ENCODE peak calls at places on chromosomes 4 and X, in eight cellular contexts. One of them, this sample, is unnamed.

GRCh38 chrX:48802089-48802812 is 384 bp downstream of the HDAC6 start:
- DNase-seq in right cardiac atrium: peak
- DNase-seq in dorsolateral prefrontal cortex: no peak
- DNase-seq in epithelial cell of proximal tubule: peak
- DNase-seq in GM23248: peak
- DNase-seq in mesendoderm: peak
- DNase-seq in SJCRH30: peak
- DNase-seq in stomach: peak
- DNase-seq in this sample: peak

GRCh38 chr4:83599183-83599582 is 63.3 kb downstream of the GPAT3 start:
- DNase-seq in right cardiac atrium: no peak
- DNase-seq in dorsolateral prefrontal cortex: no peak
- DNase-seq in epithelial cell of proximal tubule: no peak
- DNase-seq in GM23248: peak
- DNase-seq in mesendoderm: peak
- DNase-seq in SJCRH30: peak
- DNase-seq in stomach: no peak
- DNase-seq in this sample: peak

GRCh38 chr4:4681651-4682050 is 139.8 kb upstream of the STX18 start:
- DNase-seq in right cardiac atrium: no peak
- DNase-seq in dorsolateral prefrontal cortex: no peak
- DNase-seq in epithelial cell of proximal tubule: no peak
- DNase-seq in GM23248: no peak
- DNase-seq in mesendoderm: no peak
- DNase-seq in SJCRH30: no peak
- DNase-seq in stomach: no peak
- DNase-seq in this sample: no peak

GRCh38 chr4:79340568-79340967 is 14.7 kb upstream of the NAA11 start:
- DNase-seq in right cardiac atrium: no peak
- DNase-seq in dorsolateral prefrontal cortex: no peak
- DNase-seq in epithelial cell of proximal tubule: no peak
- DNase-seq in GM23248: no peak
- DNase-seq in mesendoderm: no peak
- DNase-seq in SJCRH30: no peak
- DNase-seq in stomach: no peak
- DNase-seq in this sample: no peak

GRCh38 chr4:136900706-136901105 is 631.6 kb downstream of the PCDH18 start:
- DNase-seq in right cardiac atrium: no peak
- DNase-seq in dorsolateral prefrontal cortex: no peak
- DNase-seq in epithelial cell of proximal tubule: no peak
- DNase-seq in GM23248: no peak
- DNase-seq in mesendoderm: no peak
- DNase-seq in SJCRH30: peak
- DNase-seq in stomach: no peak
- DNase-seq in this sample: no peak

GRCh38 chr4:124947622-124948265 is 235.2 kb upstream of the ANKRD50 start:
- DNase-seq in right cardiac atrium: no peak
- DNase-seq in dorsolateral prefrontal cortex: no peak
- DNase-seq in epithelial cell of proximal tubule: no peak
- DNase-seq in GM23248: peak
- DNase-seq in mesendoderm: no peak
- DNase-seq in SJCRH30: no peak
- DNase-seq in stomach: no peak
- DNase-seq in this sample: peak

GRCh38 chrX:124223524-124223923 is 108.9 kb upstream of the TEX13D start:
- DNase-seq in right cardiac atrium: no peak
- DNase-seq in dorsolateral prefrontal cortex: no peak
- DNase-seq in epithelial cell of proximal tubule: no peak
- DNase-seq in GM23248: no peak
- DNase-seq in mesendoderm: peak
- DNase-seq in SJCRH30: no peak
- DNase-seq in stomach: no peak
- DNase-seq in this sample: no peak

GRCh38 chr4:84530449-84530848 is 31.4 kb upstream of the NKX6-1 start:
- DNase-seq in right cardiac atrium: no peak
- DNase-seq in dorsolateral prefrontal cortex: no peak
- DNase-seq in epithelial cell of proximal tubule: no peak
- DNase-seq in GM23248: peak
- DNase-seq in mesendoderm: no peak
- DNase-seq in SJCRH30: no peak
- DNase-seq in stomach: no peak
- DNase-seq in this sample: peak

GRCh38 chrX:14916017-14916674 is 42.9 kb downstream of the MOSPD2 start:
- DNase-seq in right cardiac atrium: no peak
- DNase-seq in dorsolateral prefrontal cortex: no peak
- DNase-seq in epithelial cell of proximal tubule: no peak
- DNase-seq in GM23248: peak
- DNase-seq in mesendoderm: no peak
- DNase-seq in SJCRH30: no peak
- DNase-seq in stomach: no peak
- DNase-seq in this sample: peak

GRCh38 chr4:113355550-113356371 is 306.3 kb downstream of the ANK2 start:
- DNase-seq in right cardiac atrium: peak
- DNase-seq in dorsolateral prefrontal cortex: no peak
- DNase-seq in epithelial cell of proximal tubule: no peak
- DNase-seq in GM23248: peak
- DNase-seq in mesendoderm: peak
- DNase-seq in SJCRH30: peak
- DNase-seq in stomach: no peak
- DNase-seq in this sample: peak

GRCh38 chr4:60992037-60992436 is 208.1 kb upstream of the ADGRL3 start:
- DNase-seq in right cardiac atrium: no peak
- DNase-seq in dorsolateral prefrontal cortex: peak
- DNase-seq in epithelial cell of proximal tubule: no peak
- DNase-seq in GM23248: no peak
- DNase-seq in mesendoderm: no peak
- DNase-seq in SJCRH30: no peak
- DNase-seq in stomach: no peak
- DNase-seq in this sample: peak

GRCh38 chr4:45716093-45716492 is 407.8 kb downstream of the GABRG1 start:
- DNase-seq in right cardiac atrium: no peak
- DNase-seq in dorsolateral prefrontal cortex: no peak
- DNase-seq in epithelial cell of proximal tubule: no peak
- DNase-seq in GM23248: no peak
- DNase-seq in mesendoderm: no peak
- DNase-seq in SJCRH30: no peak
- DNase-seq in stomach: no peak
- DNase-seq in this sample: no peak

GRCh38 chr4:54228064-54228527 is 997 bp upstream of the PDGFRA start:
- DNase-seq in right cardiac atrium: peak
- DNase-seq in dorsolateral prefrontal cortex: no peak
- DNase-seq in epithelial cell of proximal tubule: no peak
- DNase-seq in GM23248: peak
- DNase-seq in mesendoderm: peak
- DNase-seq in SJCRH30: peak
- DNase-seq in stomach: peak
- DNase-seq in this sample: peak

GRCh38 chr4:119111296-119111695 is 24.3 kb upstream of the MYOZ2 start:
- DNase-seq in right cardiac atrium: no peak
- DNase-seq in dorsolateral prefrontal cortex: no peak
- DNase-seq in epithelial cell of proximal tubule: no peak
- DNase-seq in GM23248: no peak
- DNase-seq in mesendoderm: no peak
- DNase-seq in SJCRH30: no peak
- DNase-seq in stomach: no peak
- DNase-seq in this sample: no peak

GRCh38 chr4:91035276-91035675 is 908.1 kb downstream of the CCSER1 start:
- DNase-seq in right cardiac atrium: no peak
- DNase-seq in dorsolateral prefrontal cortex: no peak
- DNase-seq in epithelial cell of proximal tubule: no peak
- DNase-seq in GM23248: no peak
- DNase-seq in mesendoderm: no peak
- DNase-seq in SJCRH30: peak
- DNase-seq in stomach: no peak
- DNase-seq in this sample: no peak

GRCh38 chrX:74445099-74445498 is 23.8 kb downstream of the SLC16A2 start:
- DNase-seq in right cardiac atrium: no peak
- DNase-seq in dorsolateral prefrontal cortex: no peak
- DNase-seq in epithelial cell of proximal tubule: no peak
- DNase-seq in GM23248: no peak
- DNase-seq in mesendoderm: no peak
- DNase-seq in SJCRH30: no peak
- DNase-seq in stomach: no peak
- DNase-seq in this sample: no peak
- H3K4me3 ChIP-seq in right cardiac atrium: no peak
- H3K4me3 ChIP-seq in dorsolateral prefrontal cortex: no peak
- H3K4me3 ChIP-seq in epithelial cell of proximal tubule: no peak
- H3K4me3 ChIP-seq in GM23248: no peak
- H3K4me3 ChIP-seq in mesendoderm: no peak
- H3K4me3 ChIP-seq in SJCRH30: no peak
- H3K4me3 ChIP-seq in stomach: no peak
- H3K4me3 ChIP-seq in this sample: no peak

GRCh38 chr4:6148506-6149205 is 51.7 kb downstream of the JAKMIP1 start:
- DNase-seq in right cardiac atrium: no peak
- DNase-seq in dorsolateral prefrontal cortex: no peak
- DNase-seq in epithelial cell of proximal tubule: no peak
- DNase-seq in GM23248: no peak
- DNase-seq in mesendoderm: no peak
- DNase-seq in SJCRH30: no peak
- DNase-seq in stomach: no peak
- DNase-seq in this sample: no peak
- H3K4me3 ChIP-seq in right cardiac atrium: no peak
- H3K4me3 ChIP-seq in dorsolateral prefrontal cortex: no peak
- H3K4me3 ChIP-seq in epithelial cell of proximal tubule: no peak
- H3K4me3 ChIP-seq in GM23248: no peak
- H3K4me3 ChIP-seq in mesendoderm: no peak
- H3K4me3 ChIP-seq in SJCRH30: no peak
- H3K4me3 ChIP-seq in stomach: no peak
- H3K4me3 ChIP-seq in this sample: no peak

GRCh38 chr4:25233194-25233593 is 639 bp upstream of the PI4K2B start:
- DNase-seq in right cardiac atrium: no peak
- DNase-seq in dorsolateral prefrontal cortex: no peak
- DNase-seq in epithelial cell of proximal tubule: no peak
- DNase-seq in GM23248: no peak
- DNase-seq in mesendoderm: no peak
- DNase-seq in SJCRH30: no peak
- DNase-seq in stomach: no peak
- DNase-seq in this sample: no peak
- H3K4me3 ChIP-seq in right cardiac atrium: peak
- H3K4me3 ChIP-seq in dorsolateral prefrontal cortex: peak
- H3K4me3 ChIP-seq in epithelial cell of proximal tubule: peak
- H3K4me3 ChIP-seq in GM23248: peak
- H3K4me3 ChIP-seq in mesendoderm: no peak
- H3K4me3 ChIP-seq in SJCRH30: peak
- H3K4me3 ChIP-seq in stomach: peak
- H3K4me3 ChIP-seq in this sample: no peak

GRCh38 chrX:133444196-133444595 is 28.9 kb upstream of the GPC4 start:
- DNase-seq in right cardiac atrium: no peak
- DNase-seq in dorsolateral prefrontal cortex: no peak
- DNase-seq in epithelial cell of proximal tubule: no peak
- DNase-seq in GM23248: no peak
- DNase-seq in mesendoderm: no peak
- DNase-seq in SJCRH30: peak
- DNase-seq in stomach: no peak
- DNase-seq in this sample: no peak

GRCh38 chrX:133437771-133438170 is 22.5 kb upstream of the GPC4 start:
- DNase-seq in right cardiac atrium: no peak
- DNase-seq in dorsolateral prefrontal cortex: no peak
- DNase-seq in epithelial cell of proximal tubule: no peak
- DNase-seq in GM23248: no peak
- DNase-seq in mesendoderm: no peak
- DNase-seq in SJCRH30: no peak
- DNase-seq in stomach: no peak
- DNase-seq in this sample: no peak

GRCh38 chrX:133437356-133437755 is 22.1 kb upstream of the GPC4 start:
- DNase-seq in right cardiac atrium: no peak
- DNase-seq in dorsolateral prefrontal cortex: no peak
- DNase-seq in epithelial cell of proximal tubule: no peak
- DNase-seq in GM23248: no peak
- DNase-seq in mesendoderm: no peak
- DNase-seq in SJCRH30: no peak
- DNase-seq in stomach: no peak
- DNase-seq in this sample: no peak

GRCh38 chrX:133440081-133440796 is 24.9 kb upstream of the GPC4 start:
- DNase-seq in right cardiac atrium: no peak
- DNase-seq in dorsolateral prefrontal cortex: no peak
- DNase-seq in epithelial cell of proximal tubule: no peak
- DNase-seq in GM23248: no peak
- DNase-seq in mesendoderm: peak
- DNase-seq in SJCRH30: peak
- DNase-seq in stomach: no peak
- DNase-seq in this sample: no peak

DNA sequence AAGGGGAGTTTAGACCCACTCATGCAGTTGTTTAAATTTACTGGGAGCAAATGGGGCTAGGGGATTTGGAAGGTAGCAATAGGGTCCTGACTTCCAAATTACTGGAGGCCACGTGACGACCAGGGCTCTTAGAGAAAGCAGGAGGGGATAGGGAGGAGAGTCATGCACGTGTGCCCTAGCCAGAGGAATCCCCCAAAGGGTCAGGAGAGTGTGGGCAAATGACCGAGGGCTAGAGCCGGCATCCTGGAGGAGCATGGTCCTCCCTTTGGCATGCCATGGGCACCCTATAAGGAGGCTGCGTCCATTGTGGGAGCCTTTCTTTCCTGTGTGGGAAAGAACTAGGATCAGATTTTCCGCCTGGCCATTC is 25.5 kb upstream of the GPC4 start:
- DNase-seq in right cardiac atrium: no peak
- DNase-seq in dorsolateral prefrontal cortex: no peak
- DNase-seq in epithelial cell of proximal tubule: no peak
- DNase-seq in GM23248: no peak
- DNase-seq in mesendoderm: no peak
- DNase-seq in SJCRH30: no peak
- DNase-seq in stomach: no peak
- DNase-seq in this sample: no peak
- H3K4me3 ChIP-seq in right cardiac atrium: no peak
- H3K4me3 ChIP-seq in dorsolateral prefrontal cortex: no peak
- H3K4me3 ChIP-seq in epithelial cell of proximal tubule: no peak
- H3K4me3 ChIP-seq in GM23248: no peak
- H3K4me3 ChIP-seq in mesendoderm: no peak
- H3K4me3 ChIP-seq in SJCRH30: no peak
- H3K4me3 ChIP-seq in stomach: no peak
- H3K4me3 ChIP-seq in this sample: no peak

GRCh38 chr4:64402684-64403083 is 6.6 kb downstream of the TECRL start:
- DNase-seq in right cardiac atrium: no peak
- DNase-seq in dorsolateral prefrontal cortex: no peak
- DNase-seq in epithelial cell of proximal tubule: no peak
- DNase-seq in GM23248: no peak
- DNase-seq in mesendoderm: peak
- DNase-seq in SJCRH30: no peak
- DNase-seq in stomach: no peak
- DNase-seq in this sample: no peak
- H3K4me3 ChIP-seq in right cardiac atrium: peak
- H3K4me3 ChIP-seq in dorsolateral prefrontal cortex: no peak
- H3K4me3 ChIP-seq in epithelial cell of proximal tubule: no peak
- H3K4me3 ChIP-seq in GM23248: no peak
- H3K4me3 ChIP-seq in mesendoderm: no peak
- H3K4me3 ChIP-seq in SJCRH30: no peak
- H3K4me3 ChIP-seq in stomach: no peak
- H3K4me3 ChIP-seq in this sample: no peak